ENCODE peak calls at places on chromosome X, in seven cellular contexts. C is cardiac fibroblast; S is tibial artery; X is CD8-positive, alpha-beta T cell; L is mammary epithelial cell; U is dorsolateral prefrontal cortex; K is hepatocyte. A is an unnamed sample.

GRCh38 chrX:134604701-134605271 is 53.5 kb downstream of the PLAC1 start:
- DNase-seq in C (peak; percentile 39), S (no peak), X (no peak), L (peak; percentile 38), U (no peak), K (peak; percentile 27), A (peak; percentile 53)

GRCh38 chrX:13167444-13168207 is 123.2 kb upstream of the FAM9C start:
- DNase-seq in C (peak; percentile 69), S (no peak), X (no peak), L (peak; percentile 24), U (no peak), K (peak; percentile 24), A (peak; percentile 64)

GRCh38 chrX:13001961-13002671 is 27.2 kb downstream of the TMSB4X start:
- DNase-seq in C (peak; percentile 48), S (no peak), X (no peak), L (peak; percentile 89), U (no peak), K (no peak), A (peak; percentile 33)

GRCh38 chrX:68416592-68416991 is 16.7 kb downstream of the OPHN1 start:
- DNase-seq in C (peak; percentile 57), S (no peak), X (no peak), L (peak; percentile 66), U (no peak), K (no peak), A (peak; percentile 38)

GRCh38 chrX:154373340-154374306 is 811 bp downstream of the FLNA start:
- DNase-seq in C (peak; percentile 85), S (peak; percentile 87), X (no peak), L (peak; percentile 81), U (no peak), K (peak; percentile 75), A (peak; percentile 74)

GRCh38 chrX:107571296-107571998 is 56.9 kb upstream of the PRPS1 start:
- DNase-seq in C (peak; percentile 89), S (no peak), X (no peak), L (peak; percentile 92), U (no peak), K (peak; percentile 32), A (peak; percentile 94)

GRCh38 chrX:124217289-124218251 is 114.9 kb upstream of the TEX13D start:
- DNase-seq in C (peak; percentile 30), S (no peak), X (peak; percentile 76), L (peak; percentile 83), U (no peak), K (no peak), A (no peak)

GRCh38 chrX:49067285-49068120 is 6.3 kb downstream of the PRAF2 start:
- DNase-seq in C (no peak), S (no peak), X (no peak), L (no peak), U (no peak), K (peak; percentile 3), A (no peak)

GRCh38 chrX:8067754-8068469 is 103.2 kb downstream of the VCX2 start:
- DNase-seq in C (no peak), S (no peak), X (no peak), L (peak; percentile 49), U (no peak), K (peak; percentile 23), A (peak; percentile 37)

GRCh38 chrX:9626379-9626778 is 139.3 kb downstream of the GPR143 start:
- DNase-seq in C (no peak), S (no peak), X (no peak), L (no peak), U (no peak), K (no peak), A (no peak)

GRCh38 chrX:118116308-118117068 is at the start of gene KLHL13:
- DNase-seq in C (peak; percentile 17), S (peak; percentile 65), X (peak; percentile 50), L (peak; percentile 28), U (peak; percentile 20), K (peak; percentile 64), A (peak; percentile 26)

GRCh38 chrX:39398215-39398972 is 597.1 kb downstream of the MID1IP1 start:
- DNase-seq in C (no peak), S (peak; percentile 62), X (no peak), L (no peak), U (no peak), K (peak; percentile 26), A (no peak)

GRCh38 chrX:120741452-120741851 is 111.6 kb upstream of the C1GALT1C1 start:
- DNase-seq in C (no peak), S (no peak), X (no peak), L (peak; percentile 9), U (no peak), K (no peak), A (no peak)

GRCh38 chrX:46324166-46324565 is 221.1 kb downstream of the ZNF674 start:
- DNase-seq in C (no peak), S (no peak), X (no peak), L (no peak), U (no peak), K (no peak), A (no peak)
- H3K4me3 ChIP-seq in C (no peak overlapping the region), S (no peak overlapping the region), X (no peak overlapping the region), L (no peak overlapping the region), U (no peak overlapping the region), K (no peak overlapping the region), A (no peak overlapping the region)

GRCh38 chrX:77076896-77077295 is 370.3 kb upstream of the FGF16 start:
- DNase-seq in C (no peak), S (no peak), X (no peak), L (no peak), U (no peak), K (no peak), A (no peak)
- TF ChIP-seq CTCF in C (no peak), S (no peak), X (no peak), L (no peak), U (no peak), K (no peak), A (no peak)

GRCh38 chrX:135974279-135974856 is 580 bp upstream of the MMGT1 start:
- DNase-seq in C (peak; percentile 55), S (peak; percentile 85), X (peak; percentile 81), L (no peak), U (peak; percentile 40), K (peak; percentile 85), A (peak; percentile 52)
- H3K4me3 ChIP-seq in C (peak overlapping the region; percentile 41), S (peak overlapping the region; percentile 48), X (no peak overlapping the region), L (peak overlapping the region; percentile 7), U (peak overlapping the region; percentile 69), K (no peak overlapping the region), A (peak overlapping the region; percentile 31)

GRCh38 chrX:53918697-53919096 is 125.6 kb downstream of the PHF8 start:
- DNase-seq in C (no peak), S (no peak), X (no peak), L (no peak), U (no peak), K (no peak), A (no peak)
- TF ChIP-seq CTCF in C (no peak), S (no peak), X (no peak), L (no peak), U (no peak), K (no peak), A (no peak)

GRCh38 chrX:132671229-132671641 is 182.4 kb upstream of the MBNL3 start:
- DNase-seq in C (no peak), S (no peak), X (no peak), L (no peak), U (no peak), K (no peak), A (peak; percentile 18)
- H3K4me3 ChIP-seq in C (no peak overlapping the region), S (no peak overlapping the region), X (no peak overlapping the region), L (no peak overlapping the region), U (no peak overlapping the region), K (no peak overlapping the region), A (no peak overlapping the region)

GRCh38 chrX:140503714-140504351 is 1.0 kb downstream of the SOX3 start:
- DNase-seq in C (no peak), S (no peak), X (no peak), L (no peak), U (no peak), K (peak; percentile 53), A (no peak)
- TF ChIP-seq CTCF in C (no peak), S (no peak), X (no peak), L (no peak), U (no peak), K (no peak), A (no peak)

GRCh38 chrX:71320126-71320525 is 18.6 kb downstream of the ITGB1BP2 start:
- DNase-seq in C (no peak), S (no peak), X (no peak), L (no peak), U (no peak), K (no peak), A (no peak)
- H3K4me3 ChIP-seq in C (no peak overlapping the region), S (no peak overlapping the region), X (no peak overlapping the region), L (no peak overlapping the region), U (no peak overlapping the region), K (no peak overlapping the region), A (no peak overlapping the region)

DNA sequence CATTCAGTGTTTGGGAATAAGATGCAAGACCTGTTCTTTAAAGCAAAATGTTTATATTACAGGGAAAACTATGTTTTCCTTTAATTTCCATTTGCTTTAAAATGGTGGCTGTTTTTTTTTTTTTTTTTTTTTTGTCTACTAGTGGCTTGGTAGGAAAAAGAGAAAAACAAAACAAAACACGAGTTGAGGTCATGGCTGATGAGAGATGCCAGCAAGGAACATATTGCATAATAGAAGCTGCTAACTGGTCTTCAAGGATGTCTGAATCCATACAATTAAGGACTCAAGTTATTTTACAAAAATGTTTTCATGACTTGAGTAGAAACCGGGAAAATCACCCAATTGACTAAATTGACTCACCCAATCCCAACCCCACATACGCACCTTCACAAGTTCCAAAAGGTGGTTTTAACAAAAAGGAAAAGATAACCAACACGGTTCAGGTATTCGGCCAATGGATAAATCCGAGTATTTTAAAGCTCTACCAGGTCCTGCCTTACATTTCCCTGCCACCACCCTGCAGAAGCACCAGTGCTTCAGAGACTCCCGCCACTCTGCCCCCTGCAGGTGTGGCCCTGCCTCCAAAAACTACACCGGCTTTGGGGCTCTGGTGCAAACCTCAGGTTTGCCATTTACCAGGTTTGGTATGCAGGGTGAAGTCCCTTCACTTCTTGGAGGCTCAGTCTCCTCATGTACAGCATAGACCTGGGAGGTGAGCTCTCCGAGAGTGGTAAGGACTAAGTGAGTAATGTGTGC is 27.1 kb downstream of the PIR start:
- DNase-seq in C (peak; percentile 55), S (no peak), X (no peak), L (no peak), U (no peak), K (no peak), A (peak; percentile 70)
- TF ChIP-seq CTCF in C (no peak), S (no peak), X (no peak), L (peak; percentile 27), U (no peak), K (no peak), A (no peak)

DNA sequence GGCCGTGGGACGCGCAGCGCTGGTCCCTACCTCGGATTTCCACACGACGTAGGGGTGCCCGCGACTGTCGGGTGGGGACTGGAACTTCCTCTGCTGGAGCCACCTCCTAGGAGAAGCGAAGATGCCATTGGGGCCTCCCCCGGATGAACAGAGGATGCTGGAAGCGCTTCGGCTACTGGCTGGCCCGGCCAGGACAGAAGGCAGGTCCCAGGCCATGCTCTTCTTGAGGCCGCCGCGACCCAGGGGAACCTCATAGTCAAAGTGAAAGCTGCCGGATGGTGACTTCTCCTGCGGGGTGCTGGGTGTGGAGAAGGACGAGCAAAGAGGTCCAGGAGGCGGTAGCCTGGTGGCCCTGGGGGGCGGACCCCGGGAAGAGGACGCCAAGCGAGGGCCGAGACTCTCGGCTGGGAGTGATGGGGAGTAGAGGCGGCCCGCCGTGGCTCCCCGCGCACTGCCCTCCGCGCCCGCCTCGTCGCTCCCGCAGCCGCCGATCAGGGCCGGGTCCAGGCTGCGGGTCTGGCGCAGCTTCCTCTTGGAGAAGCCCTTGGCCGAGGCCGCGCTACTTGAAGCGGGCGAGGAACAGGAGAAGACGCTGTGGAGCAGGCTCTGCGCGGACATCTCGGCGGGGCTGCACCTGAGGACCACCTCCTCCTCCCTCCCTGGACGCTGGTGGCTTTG is 1.4 kb downstream of the ARHGAP6 start:
- DNase-seq in C (peak; percentile 24), S (no peak), X (no peak), L (no peak), U (no peak), K (peak; percentile 18), A (no peak)
- H3K4me3 ChIP-seq in C (peak overlapping the region; percentile 45), S (peak overlapping the region; percentile 59), X (no peak overlapping the region), L (no peak overlapping the region), U (peak overlapping the region; percentile 60), K (peak overlapping the region; percentile 26), A (peak overlapping the region; percentile 60)

GRCh38 chrX:119654112-119654531 is 38.8 kb downstream of the SEPTIN6 start:
- DNase-seq in C (peak; percentile 89), S (no peak), X (no peak), L (no peak), U (no peak), K (peak; percentile 62), A (peak; percentile 87)
- TF ChIP-seq CTCF in C (peak; percentile 38), S (no peak), X (no peak), L (no peak), U (no peak), K (peak; percentile 26), A (peak; percentile 27)

A was measured in fibroblast of mammary gland.